ENCODE peak calls at places on chromosomes 13 and 19, in ten cellular contexts. One of them, this sample, is unnamed.
A peak's percentile ranks its signal among the peaks of the same experiment; 100 is the strongest.

GRCh38 chr13:51727634-51728274 is 76.2 kb downstream of the DHRS12 start:
- DNase-seq in upper lobe of right lung: no peak
- DNase-seq in neural progenitor cell: no peak
- DNase-seq in CD4-positive, alpha-beta T cell: no peak
- DNase-seq in endodermal cell: no peak
- DNase-seq in endothelial cell: no peak
- DNase-seq in mesothelial cell of epicardium: no peak
- DNase-seq in heart left ventricle: no peak
- DNase-seq in transverse colon: no peak
- DNase-seq in brain microvascular endothelial cell: no peak
- DNase-seq in this sample: no peak

GRCh38 chr19:14672043-14672872 is 2.4 kb downstream of the ADGRE3 start:
- DNase-seq in upper lobe of right lung: no peak
- DNase-seq in transverse colon: no peak
- DNase-seq in heart left ventricle: no peak
- DNase-seq in brain microvascular endothelial cell: no peak
- DNase-seq in endothelial cell: no peak
- DNase-seq in CD4-positive, alpha-beta T cell: no peak
- DNase-seq in mesothelial cell of epicardium: no peak
- DNase-seq in endodermal cell: no peak
- DNase-seq in neural progenitor cell: no peak
- DNase-seq in this sample: no peak

GRCh38 chr19:29817316-29817715 is 5.5 kb downstream of the CCNE1 start:
- DNase-seq in heart left ventricle: no peak
- DNase-seq in CD4-positive, alpha-beta T cell: no peak
- DNase-seq in mesothelial cell of epicardium: no peak
- DNase-seq in upper lobe of right lung: no peak
- DNase-seq in endothelial cell: no peak
- DNase-seq in endodermal cell: no peak
- DNase-seq in neural progenitor cell: no peak
- DNase-seq in transverse colon: no peak
- DNase-seq in brain microvascular endothelial cell: no peak
- DNase-seq in this sample: no peak

GRCh38 chr13:41547253-41548000 is 90.1 kb downstream of the RGCC start:
- DNase-seq in brain microvascular endothelial cell: no peak
- DNase-seq in endothelial cell: no peak
- DNase-seq in mesothelial cell of epicardium: no peak
- DNase-seq in heart left ventricle: peak; percentile 64
- DNase-seq in endodermal cell: peak; percentile 63
- DNase-seq in CD4-positive, alpha-beta T cell: no peak
- DNase-seq in transverse colon: no peak
- DNase-seq in upper lobe of right lung: no peak
- DNase-seq in neural progenitor cell: no peak
- DNase-seq in this sample: no peak

GRCh38 chr13:20359335-20359734 is 127.2 kb upstream of the GJB6 start:
- DNase-seq in endodermal cell: no peak
- DNase-seq in upper lobe of right lung: no peak
- DNase-seq in brain microvascular endothelial cell: peak; percentile 94
- DNase-seq in mesothelial cell of epicardium: no peak
- DNase-seq in transverse colon: no peak
- DNase-seq in neural progenitor cell: no peak
- DNase-seq in endothelial cell: no peak
- DNase-seq in heart left ventricle: no peak
- DNase-seq in CD4-positive, alpha-beta T cell: no peak
- DNase-seq in this sample: peak; percentile 100

GRCh38 chr13:33859691-33860303 is 41.8 kb downstream of the RFC3 start:
- DNase-seq in brain microvascular endothelial cell: no peak
- DNase-seq in heart left ventricle: no peak
- DNase-seq in upper lobe of right lung: no peak
- DNase-seq in neural progenitor cell: no peak
- DNase-seq in CD4-positive, alpha-beta T cell: no peak
- DNase-seq in endodermal cell: no peak
- DNase-seq in mesothelial cell of epicardium: no peak
- DNase-seq in endothelial cell: no peak
- DNase-seq in transverse colon: no peak
- DNase-seq in this sample: peak; percentile 94

GRCh38 chr19:43526884-43527859 is at the start of gene ETHE1:
- DNase-seq in heart left ventricle: peak; percentile 86
- DNase-seq in transverse colon: peak; percentile 92
- DNase-seq in endodermal cell: peak; percentile 93
- DNase-seq in neural progenitor cell: peak; percentile 92
- DNase-seq in endothelial cell: peak; percentile 78
- DNase-seq in brain microvascular endothelial cell: peak; percentile 31
- DNase-seq in CD4-positive, alpha-beta T cell: peak; percentile 76
- DNase-seq in mesothelial cell of epicardium: peak; percentile 31
- DNase-seq in upper lobe of right lung: peak; percentile 93
- DNase-seq in this sample: peak; percentile 82

GRCh38 chr19:50362656-50363424 is 2.6 kb downstream of the NAPSA start:
- DNase-seq in CD4-positive, alpha-beta T cell: no peak
- DNase-seq in brain microvascular endothelial cell: no peak
- DNase-seq in endodermal cell: no peak
- DNase-seq in transverse colon: no peak
- DNase-seq in mesothelial cell of epicardium: no peak
- DNase-seq in endothelial cell: no peak
- DNase-seq in neural progenitor cell: no peak
- DNase-seq in heart left ventricle: no peak
- DNase-seq in upper lobe of right lung: peak; percentile 59
- DNase-seq in this sample: no peak

DNA sequence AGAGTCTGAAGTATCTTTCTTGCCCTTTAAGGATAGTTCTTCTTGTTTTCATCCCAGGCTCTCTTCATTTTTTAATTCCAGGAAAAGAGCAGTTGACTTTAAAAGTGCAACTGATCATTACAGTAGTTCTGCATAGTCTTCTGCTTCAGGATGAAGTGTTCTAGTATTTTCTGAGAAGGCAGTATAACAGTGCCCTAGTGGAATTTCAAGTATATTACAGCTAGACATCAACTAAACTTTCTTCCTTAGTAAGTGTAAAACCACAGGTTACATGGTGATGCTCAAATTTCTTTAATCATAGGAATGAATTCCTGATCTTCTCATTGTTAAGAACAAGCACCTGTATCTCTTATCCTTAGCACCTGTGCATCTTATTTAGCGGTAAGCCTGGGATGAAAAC is 10.9 kb downstream of the NUFIP1 start:
- DNase-seq in neural progenitor cell: no peak
- DNase-seq in mesothelial cell of epicardium: no peak
- DNase-seq in CD4-positive, alpha-beta T cell: no peak
- DNase-seq in endodermal cell: no peak
- DNase-seq in brain microvascular endothelial cell: no peak
- DNase-seq in upper lobe of right lung: no peak
- DNase-seq in heart left ventricle: no peak
- DNase-seq in endothelial cell: no peak
- DNase-seq in transverse colon: no peak
- DNase-seq in this sample: no peak
- TF ChIP-seq CTCF in neural progenitor cell: peak; percentile 12
- TF ChIP-seq CTCF in mesothelial cell of epicardium: peak; percentile 39
- TF ChIP-seq CTCF in CD4-positive, alpha-beta T cell: no peak
- TF ChIP-seq CTCF in endodermal cell: peak; percentile 50
- TF ChIP-seq CTCF in brain microvascular endothelial cell: no peak
- TF ChIP-seq CTCF in upper lobe of right lung: no peak
- TF ChIP-seq CTCF in heart left ventricle: no peak
- TF ChIP-seq CTCF in endothelial cell: peak; percentile 30
- TF ChIP-seq CTCF in transverse colon: no peak
- TF ChIP-seq CTCF in this sample: peak; percentile 22

GRCh38 chr13:98487522-98487921 is 89.4 kb downstream of the STK24 start:
- DNase-seq in transverse colon: no peak
- DNase-seq in CD4-positive, alpha-beta T cell: no peak
- DNase-seq in brain microvascular endothelial cell: no peak
- DNase-seq in endothelial cell: no peak
- DNase-seq in heart left ventricle: no peak
- DNase-seq in neural progenitor cell: no peak
- DNase-seq in upper lobe of right lung: no peak
- DNase-seq in endodermal cell: peak; percentile 18
- DNase-seq in mesothelial cell of epicardium: no peak
- DNase-seq in this sample: no peak

GRCh38 chr13:98487016-98487415 is 89.9 kb downstream of the STK24 start:
- DNase-seq in upper lobe of right lung: no peak
- DNase-seq in endothelial cell: no peak
- DNase-seq in endodermal cell: peak; percentile 35
- DNase-seq in neural progenitor cell: no peak
- DNase-seq in CD4-positive, alpha-beta T cell: no peak
- DNase-seq in heart left ventricle: no peak
- DNase-seq in transverse colon: no peak
- DNase-seq in brain microvascular endothelial cell: no peak
- DNase-seq in mesothelial cell of epicardium: no peak
- DNase-seq in this sample: no peak

GRCh38 chr13:98485561-98485960 is 91.3 kb downstream of the STK24 start:
- DNase-seq in endodermal cell: peak; percentile 53
- DNase-seq in brain microvascular endothelial cell: no peak
- DNase-seq in neural progenitor cell: no peak
- DNase-seq in CD4-positive, alpha-beta T cell: no peak
- DNase-seq in transverse colon: no peak
- DNase-seq in upper lobe of right lung: no peak
- DNase-seq in endothelial cell: no peak
- DNase-seq in mesothelial cell of epicardium: no peak
- DNase-seq in heart left ventricle: no peak
- DNase-seq in this sample: no peak

GRCh38 chr13:98484289-98485219 is 92.4 kb downstream of the STK24 start:
- DNase-seq in endothelial cell: peak; percentile 38
- DNase-seq in mesothelial cell of epicardium: no peak
- DNase-seq in transverse colon: peak; percentile 90
- DNase-seq in heart left ventricle: peak; percentile 73
- DNase-seq in brain microvascular endothelial cell: peak; percentile 98
- DNase-seq in CD4-positive, alpha-beta T cell: peak; percentile 54
- DNase-seq in neural progenitor cell: peak; percentile 85
- DNase-seq in endodermal cell: peak; percentile 94
- DNase-seq in upper lobe of right lung: peak; percentile 87
- DNase-seq in this sample: peak; percentile 98

GRCh38 chr13:98486412-98486811 is 90.5 kb downstream of the STK24 start:
- DNase-seq in neural progenitor cell: no peak
- DNase-seq in endodermal cell: peak; percentile 48
- DNase-seq in transverse colon: no peak
- DNase-seq in endothelial cell: no peak
- DNase-seq in CD4-positive, alpha-beta T cell: no peak
- DNase-seq in brain microvascular endothelial cell: no peak
- DNase-seq in mesothelial cell of epicardium: no peak
- DNase-seq in heart left ventricle: no peak
- DNase-seq in upper lobe of right lung: no peak
- DNase-seq in this sample: no peak
- TF ChIP-seq CTCF in neural progenitor cell: no peak
- TF ChIP-seq CTCF in endodermal cell: no peak
- TF ChIP-seq CTCF in transverse colon: no peak
- TF ChIP-seq CTCF in endothelial cell: no peak
- TF ChIP-seq CTCF in CD4-positive, alpha-beta T cell: no peak
- TF ChIP-seq CTCF in brain microvascular endothelial cell: peak; percentile 6
- TF ChIP-seq CTCF in mesothelial cell of epicardium: no peak
- TF ChIP-seq CTCF in heart left ventricle: no peak
- TF ChIP-seq CTCF in upper lobe of right lung: no peak
- TF ChIP-seq CTCF in this sample: peak; percentile 5

DNA sequence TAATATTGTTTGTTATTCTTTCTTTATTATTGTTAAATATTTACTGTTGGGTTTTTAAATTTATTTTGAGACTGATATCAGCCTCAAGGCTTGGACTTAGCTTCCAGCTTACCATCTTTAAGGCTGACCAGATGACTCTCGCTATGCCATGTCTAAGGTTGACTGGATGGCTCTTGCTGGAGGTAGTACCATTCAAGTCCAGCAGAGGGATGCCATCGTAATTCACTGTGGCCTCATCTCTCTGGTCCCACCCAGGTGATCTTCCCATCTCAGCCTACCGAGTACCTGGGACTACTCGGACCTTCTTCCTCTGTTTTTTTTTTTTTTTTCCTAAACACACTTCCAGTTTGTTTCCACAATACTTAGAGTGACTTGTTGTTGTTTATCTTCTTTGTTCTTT is 41.7 kb upstream of the ZNF91 start:
- DNase-seq in heart left ventricle: no peak
- DNase-seq in mesothelial cell of epicardium: no peak
- DNase-seq in endodermal cell: peak; percentile 64
- DNase-seq in endothelial cell: no peak
- DNase-seq in CD4-positive, alpha-beta T cell: no peak
- DNase-seq in brain microvascular endothelial cell: no peak
- DNase-seq in neural progenitor cell: no peak
- DNase-seq in transverse colon: no peak
- DNase-seq in upper lobe of right lung: no peak
- DNase-seq in this sample: no peak
- TF ChIP-seq CTCF in heart left ventricle: peak; percentile 8
- TF ChIP-seq CTCF in mesothelial cell of epicardium: no peak
- TF ChIP-seq CTCF in endodermal cell: peak; percentile 51
- TF ChIP-seq CTCF in endothelial cell: no peak
- TF ChIP-seq CTCF in CD4-positive, alpha-beta T cell: no peak
- TF ChIP-seq CTCF in brain microvascular endothelial cell: peak; percentile 48
- TF ChIP-seq CTCF in neural progenitor cell: no peak
- TF ChIP-seq CTCF in transverse colon: no peak
- TF ChIP-seq CTCF in upper lobe of right lung: peak; percentile 29
- TF ChIP-seq CTCF in this sample: no peak

GRCh38 chr13:80654638-80655249 is 313.8 kb upstream of the SPRY2 start:
- DNase-seq in brain microvascular endothelial cell: no peak
- DNase-seq in mesothelial cell of epicardium: no peak
- DNase-seq in neural progenitor cell: no peak
- DNase-seq in CD4-positive, alpha-beta T cell: no peak
- DNase-seq in endothelial cell: no peak
- DNase-seq in upper lobe of right lung: peak; percentile 61
- DNase-seq in heart left ventricle: no peak
- DNase-seq in transverse colon: no peak
- DNase-seq in endodermal cell: peak; percentile 44
- DNase-seq in this sample: no peak
- TF ChIP-seq CTCF in brain microvascular endothelial cell: no peak
- TF ChIP-seq CTCF in mesothelial cell of epicardium: no peak
- TF ChIP-seq CTCF in neural progenitor cell: no peak
- TF ChIP-seq CTCF in CD4-positive, alpha-beta T cell: no peak
- TF ChIP-seq CTCF in endothelial cell: no peak
- TF ChIP-seq CTCF in upper lobe of right lung: no peak
- TF ChIP-seq CTCF in heart left ventricle: no peak
- TF ChIP-seq CTCF in transverse colon: no peak
- TF ChIP-seq CTCF in endodermal cell: no peak
- TF ChIP-seq CTCF in this sample: no peak

GRCh38 chr19:16383584-16384161 is 59.0 kb downstream of the KLF2 start:
- DNase-seq in endodermal cell: no peak
- DNase-seq in CD4-positive, alpha-beta T cell: no peak
- DNase-seq in mesothelial cell of epicardium: no peak
- DNase-seq in heart left ventricle: no peak
- DNase-seq in brain microvascular endothelial cell: no peak
- DNase-seq in transverse colon: no peak
- DNase-seq in neural progenitor cell: no peak
- DNase-seq in upper lobe of right lung: no peak
- DNase-seq in endothelial cell: no peak
- DNase-seq in this sample: no peak

GRCh38 chr19:16385296-16385695 is 60.7 kb downstream of the KLF2 start:
- DNase-seq in heart left ventricle: no peak
- DNase-seq in upper lobe of right lung: no peak
- DNase-seq in transverse colon: no peak
- DNase-seq in endodermal cell: no peak
- DNase-seq in endothelial cell: no peak
- DNase-seq in mesothelial cell of epicardium: no peak
- DNase-seq in brain microvascular endothelial cell: no peak
- DNase-seq in neural progenitor cell: no peak
- DNase-seq in CD4-positive, alpha-beta T cell: no peak
- DNase-seq in this sample: no peak

GRCh38 chr19:16385821-16386220 is 61.2 kb downstream of the KLF2 start:
- DNase-seq in brain microvascular endothelial cell: no peak
- DNase-seq in neural progenitor cell: no peak
- DNase-seq in heart left ventricle: no peak
- DNase-seq in CD4-positive, alpha-beta T cell: no peak
- DNase-seq in transverse colon: no peak
- DNase-seq in endothelial cell: no peak
- DNase-seq in mesothelial cell of epicardium: no peak
- DNase-seq in upper lobe of right lung: no peak
- DNase-seq in endodermal cell: no peak
- DNase-seq in this sample: no peak

GRCh38 chr19:16384688-16385087 is 60.1 kb downstream of the KLF2 start:
- DNase-seq in brain microvascular endothelial cell: no peak
- DNase-seq in transverse colon: no peak
- DNase-seq in upper lobe of right lung: no peak
- DNase-seq in endothelial cell: no peak
- DNase-seq in heart left ventricle: no peak
- DNase-seq in mesothelial cell of epicardium: no peak
- DNase-seq in endodermal cell: no peak
- DNase-seq in CD4-positive, alpha-beta T cell: no peak
- DNase-seq in neural progenitor cell: no peak
- DNase-seq in this sample: no peak

GRCh38 chr19:16386619-16387240 is 62.1 kb downstream of the KLF2 start:
- DNase-seq in mesothelial cell of epicardium: no peak
- DNase-seq in upper lobe of right lung: no peak
- DNase-seq in endothelial cell: peak; percentile 58
- DNase-seq in transverse colon: no peak
- DNase-seq in CD4-positive, alpha-beta T cell: no peak
- DNase-seq in endodermal cell: peak; percentile 85
- DNase-seq in neural progenitor cell: peak; percentile 61
- DNase-seq in heart left ventricle: no peak
- DNase-seq in brain microvascular endothelial cell: peak; percentile 61
- DNase-seq in this sample: no peak
- TF ChIP-seq CTCF in mesothelial cell of epicardium: peak; percentile 58
- TF ChIP-seq CTCF in upper lobe of right lung: peak; percentile 68
- TF ChIP-seq CTCF in endothelial cell: peak; percentile 61
- TF ChIP-seq CTCF in transverse colon: peak; percentile 53
- TF ChIP-seq CTCF in CD4-positive, alpha-beta T cell: peak; percentile 62
- TF ChIP-seq CTCF in endodermal cell: peak; percentile 84
- TF ChIP-seq CTCF in neural progenitor cell: peak; percentile 65
- TF ChIP-seq CTCF in heart left ventricle: peak; percentile 68
- TF ChIP-seq CTCF in brain microvascular endothelial cell: peak; percentile 92
- TF ChIP-seq CTCF in this sample: peak; percentile 73

This sample was measured in foreskin keratinocyte.